ENCODE peak calls at places on chromosomes 2 and 18, in six cellular contexts. K is T-helper 17 cell, U is PC-3, B is foreskin melanocyte, R is T-helper 9 cell, I is WTC11. L is an unnamed sample.

GRCh38 chr2:135815269-135815668 is 21.7 kb downstream of the LCT start:
- DNase-seq in I (no peak), U (no peak), B (no peak), K (no peak), R (no peak), L (no peak)

GRCh38 chr2:237290249-237290648 is 123.7 kb downstream of the COL6A3 start:
- DNase-seq in U (peak), B (no peak), I (no peak), K (no peak), R (no peak), L (peak)

GRCh38 chr2:222535477-222535876 is 111.1 kb downstream of the SGPP2 start:
- DNase-seq in K (no peak), B (no peak), I (no peak), R (no peak), U (no peak), L (no peak)

GRCh38 chr2:179850188-179850587 is 11.2 kb downstream of the ZNF385B start:
- DNase-seq in U (peak), B (no peak), I (no peak), K (no peak), R (no peak), L (no peak)

GRCh38 chr2:88698027-88698413 is 6.5 kb downstream of the RPIA start:
- DNase-seq in U (no peak), R (no peak), B (no peak), K (no peak), I (no peak), L (no peak)

GRCh38 chr18:3998698-3999333 is 456.3 kb downstream of the DLGAP1 start:
- DNase-seq in I (no peak), K (no peak), U (peak), R (no peak), B (peak), L (no peak)

GRCh38 chr2:38037757-38038615 is 38.0 kb downstream of the CYP1B1 start:
- DNase-seq in I (peak), B (peak), K (no peak), U (no peak), R (no peak), L (peak)

GRCh38 chr2:120365236-120365793 is 19.4 kb downstream of the INHBB start:
- DNase-seq in I (no peak), K (no peak), R (no peak), U (no peak), B (no peak), L (no peak)

GRCh38 chr18:59109375-59109774 is 30.3 kb upstream of the SEC11C start:
- DNase-seq in I (no peak), B (no peak), K (no peak), U (no peak), R (no peak), L (no peak)

GRCh38 chr2:82124629-82125028 is 1820.1 kb upstream of the LRRTM1 start:
- DNase-seq in U (peak), K (no peak), B (no peak), R (no peak), I (no peak), L (no peak)

GRCh38 chr18:51569153-51569552 is 371.7 kb upstream of the MEX3C start:
- DNase-seq in I (no peak), R (no peak), K (no peak), B (no peak), U (no peak), L (no peak)

GRCh38 chr2:164717000-164717597 is 95.8 kb upstream of the GRB14 start:
- DNase-seq in U (peak), R (no peak), K (no peak), I (no peak), B (peak), L (no peak)

GRCh38 chr2:27992787-27993747 is 102.5 kb downstream of the BABAM2 start:
- DNase-seq in R (no peak), K (no peak), B (peak), U (peak), I (no peak), L (no peak)

GRCh38 chr2:16279201-16279570 is 338.8 kb downstream of the MYCN start:
- DNase-seq in K (no peak), R (no peak), U (no peak), B (no peak), I (no peak), L (no peak)

GRCh38 chr2:237072067-237072931 is 13.4 kb upstream of the COPS8 start:
- DNase-seq in B (no peak), U (peak), K (peak), R (peak), I (peak), L (peak)

GRCh38 chr18:41613210-41613609 is 341.8 kb upstream of the PIK3C3 start:
- DNase-seq in K (no peak), U (no peak), B (no peak), R (no peak), I (no peak), L (no peak)

GRCh38 chr2:39938035-39938835 is 159.2 kb upstream of the THUMPD2 start:
- DNase-seq in U (peak), B (no peak), I (no peak), R (no peak), K (no peak), L (no peak)

GRCh38 chr18:55968550-55968949 is 380.6 kb upstream of the TCF4 start:
- DNase-seq in B (no peak), R (no peak), K (no peak), I (no peak), U (peak), L (no peak)

GRCh38 chr18:63832470-63832869 is 55.0 kb upstream of the SERPINB2 start:
- DNase-seq in K (no peak), U (peak), B (no peak), R (no peak), I (no peak), L (no peak)

GRCh38 chr2:60352491-60353405 is 200.7 kb downstream of the BCL11A start:
- DNase-seq in R (no peak), K (no peak), I (no peak), U (no peak), B (no peak), L (no peak)

GRCh38 chr18:12391487-12392136 is 14.6 kb upstream of the AFG3L2 start:
- DNase-seq in I (peak), B (peak), R (peak), K (no peak), U (peak), L (no peak)